ENCODE peak calls at places on chromosomes 5 and 9, in eight cellular contexts. One of them, this sample, is unnamed.

GRCh38 chr5:94524841-94525697 is 93.3 kb downstream of the KIAA0825 start:
- DNase-seq in adrenal gland: no peak
- DNase-seq in K562: peak
- DNase-seq in fibroblast of mammary gland: peak
- DNase-seq in A549: peak
- DNase-seq in aorta: no peak
- DNase-seq in GM12878: peak
- DNase-seq in upper lobe of right lung: no peak
- DNase-seq in this sample: peak

GRCh38 chr5:168366124-168366523 is 74.7 kb downstream of the WWC1 start:
- DNase-seq in adrenal gland: no peak
- DNase-seq in K562: no peak
- DNase-seq in fibroblast of mammary gland: peak
- DNase-seq in A549: peak
- DNase-seq in aorta: no peak
- DNase-seq in GM12878: no peak
- DNase-seq in upper lobe of right lung: no peak
- DNase-seq in this sample: peak

GRCh38 chr5:157431544-157432200 is 28.3 kb upstream of the NIPAL4 start:
- DNase-seq in adrenal gland: peak
- DNase-seq in K562: no peak
- DNase-seq in fibroblast of mammary gland: peak
- DNase-seq in A549: peak
- DNase-seq in aorta: no peak
- DNase-seq in GM12878: peak
- DNase-seq in upper lobe of right lung: no peak
- DNase-seq in this sample: peak

GRCh38 chr9:16505159-16505558 is 365.3 kb downstream of the BNC2 start:
- DNase-seq in adrenal gland: no peak
- DNase-seq in K562: no peak
- DNase-seq in fibroblast of mammary gland: peak
- DNase-seq in A549: peak
- DNase-seq in aorta: no peak
- DNase-seq in GM12878: no peak
- DNase-seq in upper lobe of right lung: no peak
- DNase-seq in this sample: peak

GRCh38 chr5:76192837-76193236 is 109.7 kb downstream of the SV2C start:
- DNase-seq in adrenal gland: no peak
- DNase-seq in K562: no peak
- DNase-seq in fibroblast of mammary gland: no peak
- DNase-seq in A549: no peak
- DNase-seq in aorta: no peak
- DNase-seq in GM12878: no peak
- DNase-seq in upper lobe of right lung: no peak
- DNase-seq in this sample: no peak

GRCh38 chr5:142246263-142246662 is 78.6 kb downstream of the SPRY4 start:
- DNase-seq in adrenal gland: no peak
- DNase-seq in K562: no peak
- DNase-seq in fibroblast of mammary gland: peak
- DNase-seq in A549: no peak
- DNase-seq in aorta: peak
- DNase-seq in GM12878: no peak
- DNase-seq in upper lobe of right lung: no peak
- DNase-seq in this sample: peak

GRCh38 chr5:135199919-135200318 is 165.9 kb upstream of the PITX1 start:
- DNase-seq in adrenal gland: no peak
- DNase-seq in K562: no peak
- DNase-seq in fibroblast of mammary gland: no peak
- DNase-seq in A549: no peak
- DNase-seq in aorta: no peak
- DNase-seq in GM12878: no peak
- DNase-seq in upper lobe of right lung: no peak
- DNase-seq in this sample: no peak

GRCh38 chr9:120292606-120293005 is 287.4 kb downstream of the CDK5RAP2 start:
- DNase-seq in adrenal gland: no peak
- DNase-seq in K562: no peak
- DNase-seq in fibroblast of mammary gland: no peak
- DNase-seq in A549: no peak
- DNase-seq in aorta: no peak
- DNase-seq in GM12878: no peak
- DNase-seq in upper lobe of right lung: no peak
- DNase-seq in this sample: no peak

GRCh38 chr5:122093861-122094650 is 16.0 kb upstream of the LOX start:
- DNase-seq in adrenal gland: no peak
- DNase-seq in K562: no peak
- DNase-seq in fibroblast of mammary gland: peak
- DNase-seq in A549: no peak
- DNase-seq in aorta: no peak
- DNase-seq in GM12878: no peak
- DNase-seq in upper lobe of right lung: no peak
- DNase-seq in this sample: no peak

GRCh38 chr5:1246711-1247431 is 21.7 kb downstream of the SLC6A18 start:
- DNase-seq in adrenal gland: peak
- DNase-seq in K562: peak
- DNase-seq in fibroblast of mammary gland: peak
- DNase-seq in A549: peak
- DNase-seq in aorta: no peak
- DNase-seq in GM12878: no peak
- DNase-seq in upper lobe of right lung: peak
- DNase-seq in this sample: peak

GRCh38 chr9:36902063-36902735 is 131.9 kb downstream of the PAX5 start:
- DNase-seq in adrenal gland: no peak
- DNase-seq in K562: no peak
- DNase-seq in fibroblast of mammary gland: no peak
- DNase-seq in A549: no peak
- DNase-seq in aorta: no peak
- DNase-seq in GM12878: no peak
- DNase-seq in upper lobe of right lung: no peak
- DNase-seq in this sample: no peak

GRCh38 chr5:176651472-176651980 is 4.2 kb downstream of the TSPAN17 start:
- DNase-seq in adrenal gland: peak
- DNase-seq in K562: no peak
- DNase-seq in fibroblast of mammary gland: no peak
- DNase-seq in A549: no peak
- DNase-seq in aorta: no peak
- DNase-seq in GM12878: no peak
- DNase-seq in upper lobe of right lung: no peak
- DNase-seq in this sample: no peak

GRCh38 chr9:124779368-124780059 is 2.6 kb downstream of the OLFML2A start:
- DNase-seq in adrenal gland: no peak
- DNase-seq in K562: no peak
- DNase-seq in fibroblast of mammary gland: peak
- DNase-seq in A549: peak
- DNase-seq in aorta: peak
- DNase-seq in GM12878: no peak
- DNase-seq in upper lobe of right lung: peak
- DNase-seq in this sample: peak

GRCh38 chr9:128503870-128504269 is 649 bp upstream of the GLE1 start:
- DNase-seq in adrenal gland: peak
- DNase-seq in K562: peak
- DNase-seq in fibroblast of mammary gland: peak
- DNase-seq in A549: no peak
- DNase-seq in aorta: peak
- DNase-seq in GM12878: no peak
- DNase-seq in upper lobe of right lung: peak
- DNase-seq in this sample: peak

GRCh38 chr5:77639624-77640023 is 1.1 kb upstream of the OTP start:
- DNase-seq in adrenal gland: no peak
- DNase-seq in K562: no peak
- DNase-seq in fibroblast of mammary gland: no peak
- DNase-seq in A549: no peak
- DNase-seq in aorta: no peak
- DNase-seq in GM12878: no peak
- DNase-seq in upper lobe of right lung: no peak
- DNase-seq in this sample: no peak

GRCh38 chr5:180649297-180650039 is at the start of gene FLT4:
- DNase-seq in adrenal gland: no peak
- DNase-seq in K562: peak
- DNase-seq in fibroblast of mammary gland: no peak
- DNase-seq in A549: no peak
- DNase-seq in aorta: no peak
- DNase-seq in GM12878: no peak
- DNase-seq in upper lobe of right lung: peak
- DNase-seq in this sample: no peak

GRCh38 chr9:137150485-137151060 is 11.6 kb downstream of the GRIN1 start:
- DNase-seq in adrenal gland: no peak
- DNase-seq in K562: peak
- DNase-seq in fibroblast of mammary gland: peak
- DNase-seq in A549: peak
- DNase-seq in aorta: no peak
- DNase-seq in GM12878: no peak
- DNase-seq in upper lobe of right lung: no peak
- DNase-seq in this sample: no peak

GRCh38 chr9:96738147-96739027 is 39.5 kb downstream of the ZNF510 start:
- DNase-seq in adrenal gland: no peak
- DNase-seq in K562: no peak
- DNase-seq in fibroblast of mammary gland: no peak
- DNase-seq in A549: no peak
- DNase-seq in aorta: no peak
- DNase-seq in GM12878: no peak
- DNase-seq in upper lobe of right lung: no peak
- DNase-seq in this sample: no peak

GRCh38 chr5:148956632-148957385 is 106.1 kb downstream of the SH3TC2 start:
- DNase-seq in adrenal gland: no peak
- DNase-seq in K562: no peak
- DNase-seq in fibroblast of mammary gland: no peak
- DNase-seq in A549: no peak
- DNase-seq in aorta: no peak
- DNase-seq in GM12878: no peak
- DNase-seq in upper lobe of right lung: no peak
- DNase-seq in this sample: no peak

GRCh38 chr5:34584165-34584564 is 72.0 kb upstream of the RAI14 start:
- DNase-seq in adrenal gland: no peak
- DNase-seq in K562: no peak
- DNase-seq in fibroblast of mammary gland: no peak
- DNase-seq in A549: no peak
- DNase-seq in aorta: no peak
- DNase-seq in GM12878: no peak
- DNase-seq in upper lobe of right lung: no peak
- DNase-seq in this sample: no peak

GRCh38 chr5:34586117-34586885 is 69.8 kb upstream of the RAI14 start:
- DNase-seq in adrenal gland: no peak
- DNase-seq in K562: peak
- DNase-seq in fibroblast of mammary gland: peak
- DNase-seq in A549: peak
- DNase-seq in aorta: no peak
- DNase-seq in GM12878: no peak
- DNase-seq in upper lobe of right lung: no peak
- DNase-seq in this sample: peak

GRCh38 chr5:34583167-34583566 is 73.0 kb upstream of the RAI14 start:
- DNase-seq in adrenal gland: no peak
- DNase-seq in K562: no peak
- DNase-seq in fibroblast of mammary gland: no peak
- DNase-seq in A549: no peak
- DNase-seq in aorta: no peak
- DNase-seq in GM12878: no peak
- DNase-seq in upper lobe of right lung: no peak
- DNase-seq in this sample: no peak

GRCh38 chr5:34587355-34588241 is 68.5 kb upstream of the RAI14 start:
- DNase-seq in adrenal gland: no peak
- DNase-seq in K562: peak
- DNase-seq in fibroblast of mammary gland: peak
- DNase-seq in A549: peak
- DNase-seq in aorta: no peak
- DNase-seq in GM12878: peak
- DNase-seq in upper lobe of right lung: no peak
- DNase-seq in this sample: peak

GRCh38 chr5:34585601-34586104 is 70.5 kb upstream of the RAI14 start:
- DNase-seq in adrenal gland: no peak
- DNase-seq in K562: no peak
- DNase-seq in fibroblast of mammary gland: peak
- DNase-seq in A549: peak
- DNase-seq in aorta: no peak
- DNase-seq in GM12878: no peak
- DNase-seq in upper lobe of right lung: no peak
- DNase-seq in this sample: peak
- H3K4me3 ChIP-seq in adrenal gland: no peak
- H3K4me3 ChIP-seq in K562: no peak
- H3K4me3 ChIP-seq in fibroblast of mammary gland: no peak
- H3K4me3 ChIP-seq in A549: peak
- H3K4me3 ChIP-seq in aorta: no peak
- H3K4me3 ChIP-seq in GM12878: no peak
- H3K4me3 ChIP-seq in upper lobe of right lung: no peak
- H3K4me3 ChIP-seq in this sample: no peak

GRCh38 chr9:108478871-108479332 is 376.9 kb downstream of the ACTL7B start:
- DNase-seq in adrenal gland: no peak
- DNase-seq in K562: no peak
- DNase-seq in fibroblast of mammary gland: peak
- DNase-seq in A549: peak
- DNase-seq in aorta: no peak
- DNase-seq in GM12878: peak
- DNase-seq in upper lobe of right lung: no peak
- DNase-seq in this sample: peak
- H3K4me3 ChIP-seq in adrenal gland: no peak
- H3K4me3 ChIP-seq in K562: no peak
- H3K4me3 ChIP-seq in fibroblast of mammary gland: no peak
- H3K4me3 ChIP-seq in A549: peak
- H3K4me3 ChIP-seq in aorta: no peak
- H3K4me3 ChIP-seq in GM12878: no peak
- H3K4me3 ChIP-seq in upper lobe of right lung: no peak
- H3K4me3 ChIP-seq in this sample: no peak

GRCh38 chr5:139731281-139731680 is 64.3 kb upstream of the PSD2 start:
- DNase-seq in adrenal gland: no peak
- DNase-seq in K562: no peak
- DNase-seq in fibroblast of mammary gland: no peak
- DNase-seq in A549: no peak
- DNase-seq in aorta: no peak
- DNase-seq in GM12878: no peak
- DNase-seq in upper lobe of right lung: no peak
- DNase-seq in this sample: no peak

GRCh38 chr5:139733698-139734491 is 61.7 kb upstream of the PSD2 start:
- DNase-seq in adrenal gland: no peak
- DNase-seq in K562: no peak
- DNase-seq in fibroblast of mammary gland: no peak
- DNase-seq in A549: no peak
- DNase-seq in aorta: no peak
- DNase-seq in GM12878: no peak
- DNase-seq in upper lobe of right lung: no peak
- DNase-seq in this sample: no peak

GRCh38 chr5:139732019-139732418 is 63.6 kb upstream of the PSD2 start:
- DNase-seq in adrenal gland: no peak
- DNase-seq in K562: no peak
- DNase-seq in fibroblast of mammary gland: no peak
- DNase-seq in A549: no peak
- DNase-seq in aorta: no peak
- DNase-seq in GM12878: no peak
- DNase-seq in upper lobe of right lung: no peak
- DNase-seq in this sample: no peak

GRCh38 chr5:139734517-139734916 is 61.1 kb upstream of the PSD2 start:
- DNase-seq in adrenal gland: no peak
- DNase-seq in K562: no peak
- DNase-seq in fibroblast of mammary gland: no peak
- DNase-seq in A549: no peak
- DNase-seq in aorta: no peak
- DNase-seq in GM12878: no peak
- DNase-seq in upper lobe of right lung: no peak
- DNase-seq in this sample: no peak

GRCh38 chr5:139733289-139733688 is 62.3 kb upstream of the PSD2 start:
- DNase-seq in adrenal gland: no peak
- DNase-seq in K562: no peak
- DNase-seq in fibroblast of mammary gland: no peak
- DNase-seq in A549: no peak
- DNase-seq in aorta: no peak
- DNase-seq in GM12878: no peak
- DNase-seq in upper lobe of right lung: no peak
- DNase-seq in this sample: no peak
- H3K4me3 ChIP-seq in adrenal gland: no peak
- H3K4me3 ChIP-seq in K562: no peak
- H3K4me3 ChIP-seq in fibroblast of mammary gland: no peak
- H3K4me3 ChIP-seq in A549: no peak
- H3K4me3 ChIP-seq in aorta: no peak
- H3K4me3 ChIP-seq in GM12878: no peak
- H3K4me3 ChIP-seq in upper lobe of right lung: no peak
- H3K4me3 ChIP-seq in this sample: no peak

GRCh38 chr5:64165500-64166200 is at the start of gene RNF180:
- DNase-seq in adrenal gland: peak
- DNase-seq in K562: no peak
- DNase-seq in fibroblast of mammary gland: peak
- DNase-seq in A549: peak
- DNase-seq in aorta: peak
- DNase-seq in GM12878: no peak
- DNase-seq in upper lobe of right lung: peak
- DNase-seq in this sample: peak
- H3K4me3 ChIP-seq in adrenal gland: peak
- H3K4me3 ChIP-seq in K562: no peak
- H3K4me3 ChIP-seq in fibroblast of mammary gland: peak
- H3K4me3 ChIP-seq in A549: peak
- H3K4me3 ChIP-seq in aorta: peak
- H3K4me3 ChIP-seq in GM12878: no peak
- H3K4me3 ChIP-seq in upper lobe of right lung: peak
- H3K4me3 ChIP-seq in this sample: peak

This sample was measured in choroid plexus epithelial cell.